ENCODE peak calls at places on chromosome 2, in seven cellular contexts. J, N, X, Q, Y, K and A are unnamed samples.

GRCh38 chr2:97748397-97748796 is 35.0 kb downstream of the ZAP70 start:
- DNase-seq in J (no peak), N (peak; percentile 67), X (peak; percentile 37), Q (no peak), Y (peak; percentile 91), K (peak; percentile 84), A (no peak)

GRCh38 chr2:24493713-24494112 is 2.7 kb downstream of the NCOA1 start:
- DNase-seq in J (no peak), N (no peak), X (no peak), Q (no peak), Y (peak; percentile 55), K (no peak), A (no peak)

GRCh38 chr2:66674087-66674486 is 239.2 kb downstream of the MEIS1 start:
- DNase-seq in J (no peak), N (no peak), X (no peak), Q (no peak), Y (no peak), K (no peak), A (no peak)

GRCh38 chr2:49306925-49307324 is 152.6 kb upstream of the FSHR start:
- DNase-seq in J (no peak), N (peak; percentile 61), X (no peak), Q (no peak), Y (no peak), K (no peak), A (no peak)

GRCh38 chr2:167480232-167480985 is 592.1 kb downstream of the XIRP2 start:
- DNase-seq in J (no peak), N (no peak), X (no peak), Q (no peak), Y (no peak), K (no peak), A (no peak)

GRCh38 chr2:151881342-151881741 is 53.1 kb upstream of the ARL5A start:
- DNase-seq in J (no peak), N (no peak), X (no peak), Q (no peak), Y (no peak), K (no peak), A (no peak)

GRCh38 chr2:239263231-239263936 is 137.4 kb downstream of the HDAC4 start:
- DNase-seq in J (peak; percentile 57), N (no peak), X (peak; percentile 11), Q (peak; percentile 85), Y (no peak), K (no peak), A (peak; percentile 64)

GRCh38 chr2:239433777-239434396 is 33.1 kb upstream of the HDAC4 start:
- DNase-seq in J (no peak), N (no peak), X (no peak), Q (no peak), Y (no peak), K (no peak), A (no peak)

GRCh38 chr2:101517753-101518152 is 42.8 kb upstream of the RFX8 start:
- DNase-seq in J (no peak), N (peak; percentile 45), X (no peak), Q (no peak), Y (no peak), K (no peak), A (no peak)

GRCh38 chr2:145096582-145096981 is 576.7 kb upstream of the ZEB2 start:
- DNase-seq in J (no peak), N (no peak), X (no peak), Q (no peak), Y (no peak), K (peak; percentile 34), A (no peak)

GRCh38 chr2:16662440-16662839 is 3.2 kb downstream of the CYRIA start:
- DNase-seq in J (no peak), N (no peak), X (no peak), Q (peak; percentile 65), Y (no peak), K (peak; percentile 57), A (peak; percentile 77)

GRCh38 chr2:231932711-231932970 is 6.4 kb upstream of the NPPC start:
- DNase-seq in J (no peak), N (no peak), X (no peak), Q (no peak), Y (no peak), K (no peak), A (no peak)

GRCh38 chr2:7427293-7428060 is 510.3 kb downstream of the RNF144A start:
- DNase-seq in J (no peak), N (peak; percentile 53), X (no peak), Q (no peak), Y (peak; percentile 49), K (peak; percentile 54), A (no peak)

GRCh38 chr2:105376789-105377231 is 22.0 kb downstream of the FHL2 start:
- DNase-seq in J (no peak), N (no peak), X (no peak), Q (no peak), Y (no peak), K (no peak), A (no peak)

GRCh38 chr2:26355038-26355995 is 8.7 kb upstream of the ADGRF3 start:
- DNase-seq in J (no peak), N (no peak), X (no peak), Q (no peak), Y (no peak), K (peak; percentile 93), A (no peak)

GRCh38 chr2:27042159-27042661 is 9.3 kb upstream of the AGBL5 start:
- DNase-seq in J (no peak), N (no peak), X (no peak), Q (no peak), Y (no peak), K (no peak), A (no peak)

GRCh38 chr2:80303825-80304521 is 579 bp downstream of the LRRTM1 start:
- DNase-seq in J (no peak), N (no peak), X (no peak), Q (no peak), Y (no peak), K (no peak), A (no peak)

DNA sequence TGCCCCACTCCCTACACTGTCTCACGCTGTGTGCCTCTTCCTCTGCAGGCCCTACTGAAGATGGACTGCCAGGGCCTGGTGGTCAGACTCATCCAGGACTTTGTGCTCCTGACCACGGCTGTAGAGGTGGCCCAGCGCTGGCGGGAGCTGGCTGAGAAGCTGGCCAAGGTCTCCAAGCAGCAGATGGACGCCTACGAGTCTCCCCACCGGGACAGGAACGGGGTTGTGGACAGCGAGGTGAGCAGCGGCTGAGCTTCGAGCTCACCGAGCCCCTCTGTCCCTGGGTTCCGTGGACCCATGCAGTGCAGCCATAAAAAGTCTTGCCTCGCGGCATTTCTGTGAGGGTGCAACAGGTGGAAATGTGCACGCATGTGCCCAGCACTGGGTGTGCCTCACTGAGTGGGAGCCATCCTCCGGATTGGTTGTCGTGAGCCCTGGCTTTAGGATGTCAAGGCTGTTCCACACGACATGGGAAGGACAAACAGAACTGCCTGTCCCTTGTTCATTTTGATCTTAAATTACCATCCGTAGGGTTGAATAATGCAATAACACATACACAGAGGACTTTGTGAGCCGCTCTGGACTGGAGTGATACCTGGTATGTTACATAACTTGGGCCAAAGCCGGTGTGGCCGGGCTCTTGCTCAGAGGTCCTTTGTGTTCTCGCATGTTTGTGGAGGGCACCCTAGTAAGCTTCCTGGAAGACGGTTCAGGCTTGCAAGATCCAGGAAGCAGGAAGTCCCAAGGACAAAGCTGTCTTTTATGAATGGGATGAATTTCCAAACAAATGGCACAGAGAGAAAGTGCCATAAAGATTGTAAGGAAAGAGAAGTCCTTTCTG is 100.9 kb downstream of the SH3BP4 start:
- DNase-seq in J (no peak), N (no peak), X (peak; percentile 30), Q (no peak), Y (no peak), K (no peak), A (no peak)
- TF ChIP-seq POLR2AphosphoS5 in J (no peak), N (peak; percentile 3), X (no peak), Q (no peak), Y (no peak), K (no peak), A (no peak)

DNA sequence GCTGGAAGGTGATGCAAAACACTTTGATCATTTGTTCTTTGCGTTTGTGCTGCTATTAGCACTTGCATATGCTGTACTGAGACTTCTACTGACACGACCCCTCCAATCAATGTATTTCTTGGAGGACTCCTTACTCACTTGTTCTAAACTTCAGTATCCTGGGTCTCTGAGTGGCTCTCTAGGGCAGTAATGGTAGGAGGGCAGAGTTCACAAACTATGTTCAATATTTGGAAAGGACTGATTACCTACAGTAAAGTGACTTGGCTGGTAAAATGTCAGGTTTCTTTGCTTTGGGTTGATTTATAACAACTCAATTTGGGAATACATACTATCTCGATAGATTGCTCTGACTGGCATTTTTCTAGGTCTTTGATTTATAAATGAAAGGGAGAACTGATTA is 93.7 kb downstream of the TRIM43 start:
- DNase-seq in J (no peak), N (no peak), X (no peak), Q (no peak), Y (no peak), K (no peak), A (no peak)
- H3K27ac ChIP-seq in J (peak overlapping the region; percentile 74), N (no peak overlapping the region), X (no peak overlapping the region), Q (no peak overlapping the region), Y (no peak overlapping the region), K (no peak overlapping the region), A (no peak overlapping the region)

GRCh38 chr2:65548571-65549261 is 116.3 kb upstream of the SPRED2 start:
- DNase-seq in J (no peak), N (no peak), X (no peak), Q (no peak), Y (no peak), K (no peak), A (no peak)

GRCh38 chr2:65546406-65546805 is 114.0 kb upstream of the SPRED2 start:
- DNase-seq in J (no peak), N (no peak), X (no peak), Q (no peak), Y (no peak), K (no peak), A (no peak)

GRCh38 chr2:65541773-65542172 is 109.4 kb upstream of the SPRED2 start:
- DNase-seq in J (no peak), N (no peak), X (no peak), Q (no peak), Y (no peak), K (no peak), A (no peak)

GRCh38 chr2:65549262-65550036 is 117.0 kb upstream of the SPRED2 start:
- DNase-seq in J (no peak), N (no peak), X (no peak), Q (no peak), Y (no peak), K (no peak), A (no peak)

GRCh38 chr2:65545818-65546217 is 113.4 kb upstream of the SPRED2 start:
- DNase-seq in J (no peak), N (no peak), X (no peak), Q (no peak), Y (no peak), K (no peak), A (no peak)
- TF ChIP-seq POLR2AphosphoS5 in J (no peak), N (no peak), X (no peak), Q (no peak), Y (no peak), K (no peak), A (peak; percentile 11)

DNA sequence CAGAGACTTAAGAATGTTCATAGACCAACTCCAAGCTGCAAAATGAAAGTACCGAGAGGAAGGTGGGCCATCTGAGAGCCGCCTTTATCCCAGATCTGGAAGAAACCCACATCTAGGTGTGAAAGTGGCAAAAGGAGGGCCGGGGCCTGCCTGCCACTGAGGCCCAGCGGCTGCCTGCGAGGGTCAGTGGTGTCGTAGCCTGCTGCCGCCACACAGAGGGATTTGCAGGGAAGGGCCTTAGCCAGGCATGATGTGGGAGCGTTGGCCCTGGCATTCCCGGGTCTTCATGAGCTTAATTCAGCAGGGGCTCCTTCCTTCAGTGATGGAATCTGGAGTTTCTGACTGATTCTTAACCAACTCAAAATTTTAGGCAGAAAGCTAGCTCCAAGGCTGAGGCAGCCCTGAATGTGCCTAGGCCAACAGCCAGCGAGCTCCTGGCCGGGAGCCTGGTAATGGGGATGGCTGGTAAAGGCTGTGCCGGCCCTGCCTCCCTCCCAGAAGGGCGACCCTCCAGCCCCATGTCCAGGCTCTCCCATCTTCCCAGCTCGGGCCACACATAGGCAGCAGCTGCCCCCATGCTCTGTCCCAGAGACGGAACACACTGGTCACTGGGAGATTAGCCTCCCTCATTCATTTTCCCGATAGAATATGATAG is 230.1 kb downstream of the AGAP1 start:
- DNase-seq in J (peak; percentile 60), N (no peak), X (no peak), Q (no peak), Y (no peak), K (no peak), A (peak; percentile 63)
- H3K27ac ChIP-seq in J (peak overlapping the region; percentile 81), N (no peak overlapping the region), X (peak overlapping the region; percentile 73), Q (peak overlapping the region; percentile 82), Y (no peak overlapping the region), K (no peak overlapping the region), A (peak overlapping the region; percentile 86)